ENCODE peak calls at places on chromosomes 13 and 19, in nine cellular contexts. O is OCI-LY7; K is naive thymus-derived CD8-positive, alpha-beta T cell; A is activated naive CD4-positive, alpha-beta T cell treated with anti-CD3 and anti-CD28 coated beads, Interleukin-2, amount 10 ng/mL, durations not matched to agents 7 days and 5 days; P is left ventricle myocardium superior; W is stimulated activated CD8-positive, alpha-beta memory T cell treated with anti-CD3 and anti-CD28 coated beads, Interleukin-12 subunit alpha, Interleukin-12 subunit beta, amount 100 ng/mL, for 4 hours; T is activated CD4-positive, alpha-beta T cell treated with anti-CD3 and anti-CD28 coated beads, Interleukin-2, amount 50 U/mL, for 1 hour; Y is cardiac muscle cell; D is mucosa of gallbladder. M is an unnamed sample.
A peak's percentile ranks its signal among the peaks of the same experiment; 100 is the strongest.

GRCh38 chr13:48939728-48940127 is 36.0 kb upstream of the FNDC3A start:
- DNase-seq in O (no peak), K (no peak), A (peak; percentile 21), P (no peak), W (no peak), T (no peak), Y (no peak), D (no peak), M (no peak)

GRCh38 chr13:20416223-20416622 is 109.4 kb downstream of the CRYL1 start:
- DNase-seq in O (no peak), K (no peak), A (no peak), P (no peak), W (no peak), T (no peak), Y (no peak), D (no peak), M (no peak)

GRCh38 chr19:676343-677105 is at the start of gene FSTL3:
- DNase-seq in O (no peak), K (peak; percentile 59), A (no peak), P (peak; percentile 79), W (no peak), T (no peak), Y (peak; percentile 33), D (no peak), M (no peak)

GRCh38 chr13:32695602-32696250 is 109.5 kb downstream of the PDS5B start:
- DNase-seq in O (no peak), K (no peak), A (no peak), P (no peak), W (no peak), T (no peak), Y (no peak), D (no peak), M (no peak)

GRCh38 chr13:110634558-110634957 is 19.2 kb downstream of the NAXD start:
- DNase-seq in O (no peak), K (no peak), A (no peak), P (no peak), W (no peak), T (no peak), Y (no peak), D (no peak), M (no peak)

GRCh38 chr19:10018219-10018618 is 4.9 kb downstream of the RDH8 start:
- DNase-seq in O (no peak), K (no peak), A (no peak), P (no peak), W (no peak), T (no peak), Y (no peak), D (no peak), M (no peak)

GRCh38 chr19:51259348-51260245 is 8.7 kb downstream of the SIGLECL1 start:
- DNase-seq in O (peak; percentile 37), K (no peak), A (peak; percentile 77), P (no peak), W (no peak), T (peak; percentile 15), Y (peak; percentile 27), D (peak; percentile 27), M (no peak)

GRCh38 chr19:46000497-46001246 is 5.4 kb downstream of the CCDC61 start:
- DNase-seq in O (peak; percentile 81), K (peak; percentile 86), A (peak; percentile 86), P (peak; percentile 51), W (peak; percentile 63), T (peak; percentile 79), Y (peak; percentile 67), D (peak; percentile 50), M (peak; percentile 57)

GRCh38 chr19:15199652-15200574 is 882 bp downstream of the NOTCH3 start:
- DNase-seq in O (no peak), K (no peak), A (no peak), P (no peak), W (no peak), T (no peak), Y (peak; percentile 82), D (no peak), M (no peak)

GRCh38 chr13:37546087-37546486 is 52.5 kb downstream of the POSTN start:
- DNase-seq in O (no peak), K (no peak), A (no peak), P (no peak), W (no peak), T (no peak), Y (no peak), D (no peak), M (no peak)

GRCh38 chr19:17601683-17602082 is 46.2 kb downstream of the COLGALT1 start:
- DNase-seq in O (no peak), K (no peak), A (no peak), P (no peak), W (no peak), T (no peak), Y (no peak), D (no peak), M (no peak)

GRCh38 chr13:48838193-48839000 is 137.3 kb upstream of the FNDC3A start:
- DNase-seq in O (no peak), K (no peak), A (no peak), P (no peak), W (no peak), T (no peak), Y (no peak), D (no peak), M (no peak)

GRCh38 chr19:8640402-8641004 is 10.1 kb downstream of the NFILZ start:
- DNase-seq in O (no peak), K (no peak), A (no peak), P (peak; percentile 50), W (no peak), T (no peak), Y (no peak), D (peak; percentile 39), M (no peak)

GRCh38 chr13:41457589-41458186 is 338 bp downstream of the RGCC start:
- DNase-seq in O (peak; percentile 51), K (peak; percentile 71), A (peak; percentile 56), P (peak; percentile 42), W (no peak), T (peak; percentile 35), Y (no peak), D (no peak), M (no peak)

GRCh38 chr13:20264271-20265018 is 32.3 kb upstream of the GJB6 start:
- DNase-seq in O (no peak), K (no peak), A (no peak), P (no peak), W (no peak), T (no peak), Y (no peak), D (no peak), M (no peak)

GRCh38 chr13:35630551-35631275 is 154.2 kb upstream of the MAB21L1 start:
- DNase-seq in O (peak; percentile 54), K (no peak), A (no peak), P (no peak), W (no peak), T (no peak), Y (peak; percentile 75), D (no peak), M (no peak)

GRCh38 chr13:39616087-39616694 is 13.2 kb upstream of the LHFPL6 start:
- DNase-seq in O (peak; percentile 83), K (peak; percentile 64), A (peak; percentile 51), P (no peak), W (no peak), T (peak; percentile 14), Y (peak; percentile 87), D (peak; percentile 51), M (peak; percentile 47)

GRCh38 chr13:74251778-74252519 is 117.7 kb upstream of the KLF12 start:
- DNase-seq in O (no peak), K (no peak), A (no peak), P (no peak), W (no peak), T (no peak), Y (no peak), D (no peak), M (no peak)

GRCh38 chr19:52590728-52591127 is 20.6 kb downstream of the ZNF701 start:
- DNase-seq in O (no peak), K (no peak), A (no peak), P (no peak), W (no peak), T (no peak), Y (no peak), D (no peak), M (no peak)

GRCh38 chr19:50292216-50292827 is 36.9 kb downstream of the KCNC3 start:
- DNase-seq in O (no peak), K (no peak), A (no peak), P (no peak), W (no peak), T (no peak), Y (no peak), D (no peak), M (no peak)

GRCh38 chr13:99282264-99283231 is 24.4 kb upstream of the GPR18 start:
- DNase-seq in O (peak; percentile 44), K (no peak), A (no peak), P (no peak), W (no peak), T (no peak), Y (no peak), D (no peak), M (no peak)

GRCh38 chr13:51542358-51542972 is 41.8 kb upstream of the WDFY2 start:
- DNase-seq in O (no peak), K (no peak), A (no peak), P (no peak), W (no peak), T (no peak), Y (peak; percentile 20), D (no peak), M (no peak)

GRCh38 chr13:110944968-110945952 is 30.4 kb upstream of the ANKRD10 start:
- DNase-seq in O (no peak), K (no peak), A (no peak), P (no peak), W (no peak), T (no peak), Y (no peak), D (no peak), M (no peak)

GRCh38 chr13:98556968-98557591 is 19.8 kb downstream of the STK24 start:
- DNase-seq in O (no peak), K (no peak), A (peak; percentile 28), P (no peak), W (no peak), T (peak; percentile 49), Y (no peak), D (peak; percentile 32), M (no peak)

GRCh38 chr13:34591801-34592454 is 350.1 kb upstream of the NBEA start:
- DNase-seq in O (no peak), K (no peak), A (no peak), P (peak; percentile 53), W (no peak), T (no peak), Y (no peak), D (no peak), M (no peak)

GRCh38 chr13:37295046-37295445 is 189.6 kb upstream of the CSNK1A1L start:
- DNase-seq in O (no peak), K (no peak), A (no peak), P (peak; percentile 70), W (no peak), T (no peak), Y (no peak), D (no peak), M (no peak)

GRCh38 chr19:38737921-38738731 is 6.1 kb downstream of the CAPN12 start:
- DNase-seq in O (no peak), K (no peak), A (no peak), P (no peak), W (no peak), T (no peak), Y (no peak), D (no peak), M (no peak)

GRCh38 chr19:53945441-53945840 is 17.3 kb upstream of the CACNG8 start:
- DNase-seq in O (no peak), K (no peak), A (no peak), P (no peak), W (no peak), T (no peak), Y (no peak), D (no peak), M (no peak)

GRCh38 chr13:112850273-112850672 is 118.7 kb upstream of the MCF2L start:
- DNase-seq in O (no peak), K (peak; percentile 44), A (no peak), P (no peak), W (no peak), T (no peak), Y (no peak), D (no peak), M (no peak)

GRCh38 chr19:55305491-55305890 is 19.6 kb downstream of the TMEM150B start:
- DNase-seq in O (peak; percentile 80), K (peak; percentile 79), A (peak; percentile 71), P (peak; percentile 49), W (no peak), T (peak; percentile 57), Y (peak; percentile 57), D (peak; percentile 41), M (peak; percentile 35)

GRCh38 chr19:57096640-57097361 is 23.0 kb upstream of the USP29 start:
- DNase-seq in O (no peak), K (no peak), A (no peak), P (no peak), W (no peak), T (no peak), Y (no peak), D (no peak), M (no peak)

M was measured in T-helper 1 cell.